ENCODE peak calls at places on chromosomes 4 and X, in five cellular contexts. One of them, this sample, is unnamed.

GRCh38 chr4:24408640-24409039 is 175.7 kb downstream of the DHX15 start:
- DNase-seq in CD8-positive, alpha-beta memory T cell: no peak
- DNase-seq in breast epithelium: no peak
- DNase-seq in right atrium auricular region: no peak
- DNase-seq in GM12864: no peak
- DNase-seq in this sample: no peak

GRCh38 chr4:65893311-65893710 is 223.0 kb upstream of the EPHA5 start:
- DNase-seq in CD8-positive, alpha-beta memory T cell: no peak
- DNase-seq in breast epithelium: no peak
- DNase-seq in right atrium auricular region: no peak
- DNase-seq in GM12864: no peak
- DNase-seq in this sample: no peak

GRCh38 chr4:22500128-22500611 is 15.7 kb downstream of the ADGRA3 start:
- DNase-seq in CD8-positive, alpha-beta memory T cell: no peak
- DNase-seq in GM12864: no peak
- DNase-seq in right atrium auricular region: no peak
- DNase-seq in breast epithelium: no peak
- DNase-seq in this sample: no peak

GRCh38 chrX:54473993-54474859 is 21.8 kb downstream of the FGD1 start:
- DNase-seq in CD8-positive, alpha-beta memory T cell: no peak
- DNase-seq in right atrium auricular region: no peak
- DNase-seq in breast epithelium: no peak
- DNase-seq in GM12864: no peak
- DNase-seq in this sample: no peak

GRCh38 chrX:153963546-153963945 is 8.1 kb downstream of the HCFC1 start:
- DNase-seq in GM12864: no peak
- DNase-seq in CD8-positive, alpha-beta memory T cell: no peak
- DNase-seq in breast epithelium: no peak
- DNase-seq in right atrium auricular region: no peak
- DNase-seq in this sample: no peak

GRCh38 chr4:100289980-100290379 is 99.7 kb upstream of the DDIT4L start:
- DNase-seq in GM12864: no peak
- DNase-seq in breast epithelium: no peak
- DNase-seq in CD8-positive, alpha-beta memory T cell: no peak
- DNase-seq in right atrium auricular region: no peak
- DNase-seq in this sample: no peak

GRCh38 chr4:4860381-4860802 is 927 bp downstream of the MSX1 start:
- DNase-seq in GM12864: no peak
- DNase-seq in right atrium auricular region: no peak
- DNase-seq in breast epithelium: no peak
- DNase-seq in CD8-positive, alpha-beta memory T cell: no peak
- DNase-seq in this sample: no peak

GRCh38 chrX:111244238-111244750 is 26.0 kb downstream of the CAPN6 start:
- DNase-seq in GM12864: no peak
- DNase-seq in CD8-positive, alpha-beta memory T cell: no peak
- DNase-seq in right atrium auricular region: no peak
- DNase-seq in breast epithelium: no peak
- DNase-seq in this sample: no peak

GRCh38 chr4:141081921-141082381 is 51.3 kb downstream of the RNF150 start:
- DNase-seq in CD8-positive, alpha-beta memory T cell: no peak
- DNase-seq in breast epithelium: no peak
- DNase-seq in GM12864: no peak
- DNase-seq in right atrium auricular region: no peak
- DNase-seq in this sample: no peak

GRCh38 chr4:73944061-73944875 is 37.6 kb downstream of the PF4 start:
- DNase-seq in CD8-positive, alpha-beta memory T cell: no peak
- DNase-seq in right atrium auricular region: no peak
- DNase-seq in breast epithelium: no peak
- DNase-seq in GM12864: no peak
- DNase-seq in this sample: no peak

GRCh38 chr4:70992354-70992753 is 1.1 kb upstream of the DCK start:
- DNase-seq in right atrium auricular region: no peak
- DNase-seq in breast epithelium: no peak
- DNase-seq in CD8-positive, alpha-beta memory T cell: no peak
- DNase-seq in GM12864: no peak
- DNase-seq in this sample: no peak

GRCh38 chrX:24395775-24396174 is 35.3 kb downstream of the SUPT20HL1 start:
- DNase-seq in GM12864: no peak
- DNase-seq in right atrium auricular region: no peak
- DNase-seq in breast epithelium: no peak
- DNase-seq in CD8-positive, alpha-beta memory T cell: peak
- DNase-seq in this sample: no peak

GRCh38 chr4:92064574-92064973 is 239.2 kb upstream of the GRID2 start:
- DNase-seq in GM12864: no peak
- DNase-seq in CD8-positive, alpha-beta memory T cell: no peak
- DNase-seq in breast epithelium: no peak
- DNase-seq in right atrium auricular region: no peak
- DNase-seq in this sample: no peak

GRCh38 chr4:125624951-125625350 is 310.2 kb downstream of the FAT4 start:
- DNase-seq in CD8-positive, alpha-beta memory T cell: no peak
- DNase-seq in GM12864: no peak
- DNase-seq in right atrium auricular region: no peak
- DNase-seq in breast epithelium: no peak
- DNase-seq in this sample: no peak

GRCh38 chr4:115950806-115951205 is 837.4 kb upstream of the NDST4 start:
- DNase-seq in right atrium auricular region: no peak
- DNase-seq in breast epithelium: no peak
- DNase-seq in CD8-positive, alpha-beta memory T cell: no peak
- DNase-seq in GM12864: no peak
- DNase-seq in this sample: no peak

GRCh38 chr4:56907009-56907408 is 691 bp upstream of the REST start:
- DNase-seq in breast epithelium: no peak
- DNase-seq in right atrium auricular region: no peak
- DNase-seq in CD8-positive, alpha-beta memory T cell: peak
- DNase-seq in GM12864: no peak
- DNase-seq in this sample: no peak

GRCh38 chr4:112927544-112927943 is 121.9 kb upstream of the ANK2 start:
- DNase-seq in breast epithelium: no peak
- DNase-seq in GM12864: no peak
- DNase-seq in right atrium auricular region: no peak
- DNase-seq in CD8-positive, alpha-beta memory T cell: no peak
- DNase-seq in this sample: no peak

GRCh38 chr4:101944649-101945048 is 154.1 kb downstream of the BANK1 start:
- DNase-seq in GM12864: no peak
- DNase-seq in CD8-positive, alpha-beta memory T cell: no peak
- DNase-seq in right atrium auricular region: no peak
- DNase-seq in breast epithelium: no peak
- DNase-seq in this sample: no peak

GRCh38 chr4:140296871-140297570 is 76.4 kb upstream of the SCOC start:
- DNase-seq in GM12864: no peak
- DNase-seq in breast epithelium: no peak
- DNase-seq in right atrium auricular region: no peak
- DNase-seq in CD8-positive, alpha-beta memory T cell: no peak
- DNase-seq in this sample: no peak

GRCh38 chrX:84248226-84248625 is 60.2 kb upstream of the RPS6KA6 start:
- DNase-seq in CD8-positive, alpha-beta memory T cell: no peak
- DNase-seq in GM12864: no peak
- DNase-seq in breast epithelium: no peak
- DNase-seq in right atrium auricular region: no peak
- DNase-seq in this sample: no peak

GRCh38 chr4:73343432-73343831 is 60.7 kb upstream of the ALB start:
- DNase-seq in CD8-positive, alpha-beta memory T cell: no peak
- DNase-seq in right atrium auricular region: no peak
- DNase-seq in GM12864: no peak
- DNase-seq in breast epithelium: no peak
- DNase-seq in this sample: no peak

GRCh38 chrX:70166601-70167590 is 10.4 kb upstream of the DGAT2L6 start:
- DNase-seq in right atrium auricular region: no peak
- DNase-seq in GM12864: no peak
- DNase-seq in breast epithelium: no peak
- DNase-seq in CD8-positive, alpha-beta memory T cell: no peak
- DNase-seq in this sample: no peak

GRCh38 chrX:78123190-78123589 is 16.3 kb downstream of the TAF9B start:
- DNase-seq in right atrium auricular region: no peak
- DNase-seq in GM12864: no peak
- DNase-seq in breast epithelium: no peak
- DNase-seq in CD8-positive, alpha-beta memory T cell: no peak
- DNase-seq in this sample: no peak

GRCh38 chrX:150414228-150414627 is 51.1 kb downstream of the MAMLD1 start:
- DNase-seq in breast epithelium: no peak
- DNase-seq in GM12864: no peak
- DNase-seq in right atrium auricular region: no peak
- DNase-seq in CD8-positive, alpha-beta memory T cell: no peak
- DNase-seq in this sample: no peak

GRCh38 chr4:7610062-7610670 is 175.4 kb upstream of the PSAPL1 start:
- DNase-seq in right atrium auricular region: no peak
- DNase-seq in CD8-positive, alpha-beta memory T cell: no peak
- DNase-seq in breast epithelium: no peak
- DNase-seq in GM12864: no peak
- DNase-seq in this sample: no peak

GRCh38 chr4:83569429-83569828 is 33.5 kb downstream of the GPAT3 start:
- DNase-seq in right atrium auricular region: no peak
- DNase-seq in CD8-positive, alpha-beta memory T cell: no peak
- DNase-seq in GM12864: no peak
- DNase-seq in breast epithelium: no peak
- DNase-seq in this sample: no peak
- H3K4me3 ChIP-seq in right atrium auricular region: no peak
- H3K4me3 ChIP-seq in CD8-positive, alpha-beta memory T cell: no peak
- H3K4me3 ChIP-seq in GM12864: no peak
- H3K4me3 ChIP-seq in breast epithelium: no peak
- H3K4me3 ChIP-seq in this sample: no peak

DNA sequence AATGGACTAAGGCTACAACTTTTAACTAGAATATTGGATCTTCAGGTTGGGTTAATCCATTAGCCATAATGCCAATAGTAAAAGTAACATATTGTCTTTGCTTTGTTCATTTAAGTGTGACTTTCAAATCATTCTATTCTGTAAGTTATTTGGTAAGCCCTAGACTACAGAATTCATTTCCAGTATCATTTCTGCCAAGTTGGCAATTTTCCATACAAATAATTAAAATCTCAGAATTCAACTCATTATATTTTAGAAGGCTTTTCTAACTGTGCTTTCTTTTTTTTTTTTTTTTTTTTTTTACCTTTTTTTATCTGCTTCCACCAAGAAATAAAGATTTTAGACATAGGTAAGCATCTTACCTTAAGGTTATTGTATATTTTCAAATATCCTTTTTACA is 173.4 kb downstream of the DCTD start:
- DNase-seq in right atrium auricular region: no peak
- DNase-seq in breast epithelium: no peak
- DNase-seq in GM12864: no peak
- DNase-seq in CD8-positive, alpha-beta memory T cell: no peak
- DNase-seq in this sample: no peak
- H3K4me3 ChIP-seq in right atrium auricular region: no peak
- H3K4me3 ChIP-seq in breast epithelium: no peak
- H3K4me3 ChIP-seq in GM12864: no peak
- H3K4me3 ChIP-seq in CD8-positive, alpha-beta memory T cell: no peak
- H3K4me3 ChIP-seq in this sample: no peak

GRCh38 chrX:40091691-40092421 is 5.9 kb downstream of the BCOR start:
- DNase-seq in CD8-positive, alpha-beta memory T cell: no peak
- DNase-seq in right atrium auricular region: no peak
- DNase-seq in GM12864: no peak
- DNase-seq in breast epithelium: no peak
- DNase-seq in this sample: no peak

GRCh38 chrX:40088299-40088625 is 9.5 kb downstream of the BCOR start:
- DNase-seq in CD8-positive, alpha-beta memory T cell: no peak
- DNase-seq in breast epithelium: no peak
- DNase-seq in GM12864: no peak
- DNase-seq in right atrium auricular region: no peak
- DNase-seq in this sample: no peak

GRCh38 chrX:40090961-40091360 is 6.8 kb downstream of the BCOR start:
- DNase-seq in GM12864: no peak
- DNase-seq in CD8-positive, alpha-beta memory T cell: no peak
- DNase-seq in right atrium auricular region: no peak
- DNase-seq in breast epithelium: no peak
- DNase-seq in this sample: no peak

GRCh38 chrX:40088803-40089540 is 8.8 kb downstream of the BCOR start:
- DNase-seq in GM12864: no peak
- DNase-seq in CD8-positive, alpha-beta memory T cell: no peak
- DNase-seq in breast epithelium: no peak
- DNase-seq in right atrium auricular region: no peak
- DNase-seq in this sample: no peak

GRCh38 chrX:40090050-40090804 is 7.5 kb downstream of the BCOR start:
- DNase-seq in GM12864: no peak
- DNase-seq in CD8-positive, alpha-beta memory T cell: no peak
- DNase-seq in right atrium auricular region: no peak
- DNase-seq in breast epithelium: no peak
- DNase-seq in this sample: no peak
- H3K4me3 ChIP-seq in GM12864: no peak
- H3K4me3 ChIP-seq in CD8-positive, alpha-beta memory T cell: no peak
- H3K4me3 ChIP-seq in right atrium auricular region: peak
- H3K4me3 ChIP-seq in breast epithelium: peak
- H3K4me3 ChIP-seq in this sample: peak

GRCh38 chr4:169603312-169603711 is 9.1 kb downstream of the NEK1 start:
- DNase-seq in right atrium auricular region: no peak
- DNase-seq in GM12864: no peak
- DNase-seq in breast epithelium: no peak
- DNase-seq in CD8-positive, alpha-beta memory T cell: no peak
- DNase-seq in this sample: no peak
- H3K4me3 ChIP-seq in right atrium auricular region: no peak
- H3K4me3 ChIP-seq in GM12864: no peak
- H3K4me3 ChIP-seq in breast epithelium: no peak
- H3K4me3 ChIP-seq in CD8-positive, alpha-beta memory T cell: no peak
- H3K4me3 ChIP-seq in this sample: no peak

GRCh38 chr4:48665555-48666186 is 114.4 kb downstream of the FRYL start:
- DNase-seq in GM12864: no peak
- DNase-seq in breast epithelium: no peak
- DNase-seq in CD8-positive, alpha-beta memory T cell: no peak
- DNase-seq in right atrium auricular region: no peak
- DNase-seq in this sample: no peak

GRCh38 chr4:48664938-48665337 is 115.1 kb downstream of the FRYL start:
- DNase-seq in CD8-positive, alpha-beta memory T cell: no peak
- DNase-seq in GM12864: no peak
- DNase-seq in right atrium auricular region: no peak
- DNase-seq in breast epithelium: no peak
- DNase-seq in this sample: no peak

DNA sequence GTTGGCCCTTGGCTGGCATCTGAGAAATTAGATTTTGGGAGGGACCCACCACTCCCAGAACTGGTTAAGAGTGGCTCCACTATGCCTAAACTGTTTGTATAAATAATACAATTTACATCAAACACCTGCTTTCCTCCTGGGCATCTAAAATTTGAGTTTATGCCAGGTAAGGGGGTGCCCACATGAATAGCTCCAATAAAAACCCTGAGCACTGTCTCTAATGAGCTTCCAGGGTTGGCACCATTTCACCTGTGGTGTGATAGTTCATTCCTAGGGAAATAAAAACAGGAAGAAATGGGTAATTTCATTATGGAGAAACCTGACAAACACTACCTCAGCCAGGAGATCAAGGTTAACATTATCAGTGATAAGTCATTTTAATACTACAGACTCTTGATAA is 119.7 kb downstream of the FRYL start:
- DNase-seq in GM12864: no peak
- DNase-seq in right atrium auricular region: no peak
- DNase-seq in CD8-positive, alpha-beta memory T cell: no peak
- DNase-seq in breast epithelium: no peak
- DNase-seq in this sample: no peak
- H3K4me3 ChIP-seq in GM12864: no peak
- H3K4me3 ChIP-seq in right atrium auricular region: no peak
- H3K4me3 ChIP-seq in CD8-positive, alpha-beta memory T cell: no peak
- H3K4me3 ChIP-seq in breast epithelium: no peak
- H3K4me3 ChIP-seq in this sample: no peak

GRCh38 chr4:137794779-137795178 is 262.5 kb upstream of the PCDH18 start:
- DNase-seq in right atrium auricular region: no peak
- DNase-seq in GM12864: no peak
- DNase-seq in breast epithelium: no peak
- DNase-seq in CD8-positive, alpha-beta memory T cell: no peak
- DNase-seq in this sample: no peak
- H3K4me3 ChIP-seq in right atrium auricular region: no peak
- H3K4me3 ChIP-seq in GM12864: no peak
- H3K4me3 ChIP-seq in breast epithelium: peak
- H3K4me3 ChIP-seq in CD8-positive, alpha-beta memory T cell: no peak
- H3K4me3 ChIP-seq in this sample: peak